ENCODE peak calls at places on chromosomes 7 and 10, in seven cellular contexts. One of them, this sample, is unnamed.

GRCh38 chr10:4807803-4808507 is 18.1 kb upstream of the AKR1E2 start:
- DNase-seq in stimulated activated naive CD8-positive, alpha-beta T cell treated with anti-CD3 and anti-CD28 coated beads, Interleukin-15, Interleukin-2, amounts not matched to agents 100 U/mL and 50 U/mL, for 24 hours: no peak
- DNase-seq in B cell: no peak
- DNase-seq in NCI-H460: no peak
- DNase-seq in Peyer's patch: no peak
- DNase-seq in lower leg skin: no peak
- DNase-seq in iris pigment epithelial cell: peak; percentile 90
- DNase-seq in this sample: peak; percentile 5

GRCh38 chr10:17386616-17387075 is 67.7 kb downstream of the ST8SIA6 start:
- DNase-seq in stimulated activated naive CD8-positive, alpha-beta T cell treated with anti-CD3 and anti-CD28 coated beads, Interleukin-15, Interleukin-2, amounts not matched to agents 100 U/mL and 50 U/mL, for 24 hours: no peak
- DNase-seq in B cell: no peak
- DNase-seq in NCI-H460: no peak
- DNase-seq in Peyer's patch: no peak
- DNase-seq in lower leg skin: no peak
- DNase-seq in iris pigment epithelial cell: no peak
- DNase-seq in this sample: no peak

GRCh38 chr10:30818010-30818660 is 188.6 kb upstream of the LYZL2 start:
- DNase-seq in stimulated activated naive CD8-positive, alpha-beta T cell treated with anti-CD3 and anti-CD28 coated beads, Interleukin-15, Interleukin-2, amounts not matched to agents 100 U/mL and 50 U/mL, for 24 hours: no peak
- DNase-seq in B cell: no peak
- DNase-seq in NCI-H460: no peak
- DNase-seq in Peyer's patch: no peak
- DNase-seq in lower leg skin: no peak
- DNase-seq in iris pigment epithelial cell: peak; percentile 74
- DNase-seq in this sample: no peak

GRCh38 chr7:94395141-94396041 is 696 bp downstream of the COL1A2 start:
- DNase-seq in stimulated activated naive CD8-positive, alpha-beta T cell treated with anti-CD3 and anti-CD28 coated beads, Interleukin-15, Interleukin-2, amounts not matched to agents 100 U/mL and 50 U/mL, for 24 hours: peak; percentile 26
- DNase-seq in B cell: peak; percentile 53
- DNase-seq in NCI-H460: peak; percentile 48
- DNase-seq in Peyer's patch: no peak
- DNase-seq in lower leg skin: no peak
- DNase-seq in iris pigment epithelial cell: peak; percentile 87
- DNase-seq in this sample: peak; percentile 29

GRCh38 chr7:28330384-28331070 is 81.8 kb upstream of the CREB5 start:
- DNase-seq in stimulated activated naive CD8-positive, alpha-beta T cell treated with anti-CD3 and anti-CD28 coated beads, Interleukin-15, Interleukin-2, amounts not matched to agents 100 U/mL and 50 U/mL, for 24 hours: no peak
- DNase-seq in B cell: no peak
- DNase-seq in NCI-H460: no peak
- DNase-seq in Peyer's patch: no peak
- DNase-seq in lower leg skin: no peak
- DNase-seq in iris pigment epithelial cell: peak; percentile 19
- DNase-seq in this sample: no peak

GRCh38 chr10:47121336-47121735 is 178.7 kb upstream of the GDF10 start:
- DNase-seq in stimulated activated naive CD8-positive, alpha-beta T cell treated with anti-CD3 and anti-CD28 coated beads, Interleukin-15, Interleukin-2, amounts not matched to agents 100 U/mL and 50 U/mL, for 24 hours: no peak
- DNase-seq in B cell: no peak
- DNase-seq in NCI-H460: no peak
- DNase-seq in Peyer's patch: no peak
- DNase-seq in lower leg skin: no peak
- DNase-seq in iris pigment epithelial cell: peak; percentile 6
- DNase-seq in this sample: no peak

GRCh38 chr7:53539558-53539957 is 504.1 kb downstream of the POM121L12 start:
- DNase-seq in stimulated activated naive CD8-positive, alpha-beta T cell treated with anti-CD3 and anti-CD28 coated beads, Interleukin-15, Interleukin-2, amounts not matched to agents 100 U/mL and 50 U/mL, for 24 hours: no peak
- DNase-seq in B cell: no peak
- DNase-seq in NCI-H460: no peak
- DNase-seq in Peyer's patch: no peak
- DNase-seq in lower leg skin: no peak
- DNase-seq in iris pigment epithelial cell: no peak
- DNase-seq in this sample: no peak

GRCh38 chr10:61020420-61021158 is 76.6 kb upstream of the RHOBTB1 start:
- DNase-seq in stimulated activated naive CD8-positive, alpha-beta T cell treated with anti-CD3 and anti-CD28 coated beads, Interleukin-15, Interleukin-2, amounts not matched to agents 100 U/mL and 50 U/mL, for 24 hours: no peak
- DNase-seq in B cell: no peak
- DNase-seq in NCI-H460: no peak
- DNase-seq in Peyer's patch: no peak
- DNase-seq in lower leg skin: no peak
- DNase-seq in iris pigment epithelial cell: no peak
- DNase-seq in this sample: no peak

GRCh38 chr10:114526497-114527238 is 122.4 kb upstream of the AFAP1L2 start:
- DNase-seq in stimulated activated naive CD8-positive, alpha-beta T cell treated with anti-CD3 and anti-CD28 coated beads, Interleukin-15, Interleukin-2, amounts not matched to agents 100 U/mL and 50 U/mL, for 24 hours: peak; percentile 86
- DNase-seq in B cell: peak; percentile 95
- DNase-seq in NCI-H460: peak; percentile 77
- DNase-seq in Peyer's patch: peak; percentile 86
- DNase-seq in lower leg skin: peak; percentile 96
- DNase-seq in iris pigment epithelial cell: peak; percentile 72
- DNase-seq in this sample: peak; percentile 95

GRCh38 chr7:92835851-92836488 is 403 bp downstream of the CDK6 start:
- DNase-seq in stimulated activated naive CD8-positive, alpha-beta T cell treated with anti-CD3 and anti-CD28 coated beads, Interleukin-15, Interleukin-2, amounts not matched to agents 100 U/mL and 50 U/mL, for 24 hours: peak; percentile 50
- DNase-seq in B cell: no peak
- DNase-seq in NCI-H460: no peak
- DNase-seq in Peyer's patch: no peak
- DNase-seq in lower leg skin: peak; percentile 85
- DNase-seq in iris pigment epithelial cell: peak; percentile 47
- DNase-seq in this sample: no peak

GRCh38 chr7:2870471-2870941 is 26.4 kb upstream of the GNA12 start:
- DNase-seq in stimulated activated naive CD8-positive, alpha-beta T cell treated with anti-CD3 and anti-CD28 coated beads, Interleukin-15, Interleukin-2, amounts not matched to agents 100 U/mL and 50 U/mL, for 24 hours: peak; percentile 51
- DNase-seq in B cell: peak; percentile 60
- DNase-seq in NCI-H460: peak; percentile 65
- DNase-seq in Peyer's patch: no peak
- DNase-seq in lower leg skin: peak; percentile 95
- DNase-seq in iris pigment epithelial cell: peak; percentile 74
- DNase-seq in this sample: no peak

GRCh38 chr10:60662917-60663614 is 115.2 kb upstream of the CDK1 start:
- DNase-seq in stimulated activated naive CD8-positive, alpha-beta T cell treated with anti-CD3 and anti-CD28 coated beads, Interleukin-15, Interleukin-2, amounts not matched to agents 100 U/mL and 50 U/mL, for 24 hours: no peak
- DNase-seq in B cell: no peak
- DNase-seq in NCI-H460: no peak
- DNase-seq in Peyer's patch: no peak
- DNase-seq in lower leg skin: no peak
- DNase-seq in iris pigment epithelial cell: peak; percentile 75
- DNase-seq in this sample: no peak

GRCh38 chr7:44999245-45000095 is 531 bp upstream of the CCM2 start:
- DNase-seq in stimulated activated naive CD8-positive, alpha-beta T cell treated with anti-CD3 and anti-CD28 coated beads, Interleukin-15, Interleukin-2, amounts not matched to agents 100 U/mL and 50 U/mL, for 24 hours: peak; percentile 99
- DNase-seq in B cell: peak; percentile 100
- DNase-seq in NCI-H460: peak; percentile 99
- DNase-seq in Peyer's patch: peak; percentile 100
- DNase-seq in lower leg skin: peak; percentile 100
- DNase-seq in iris pigment epithelial cell: peak; percentile 99
- DNase-seq in this sample: peak; percentile 96

GRCh38 chr10:127159648-127160245 is 36.6 kb downstream of the INSYN2A start:
- DNase-seq in stimulated activated naive CD8-positive, alpha-beta T cell treated with anti-CD3 and anti-CD28 coated beads, Interleukin-15, Interleukin-2, amounts not matched to agents 100 U/mL and 50 U/mL, for 24 hours: no peak
- DNase-seq in B cell: no peak
- DNase-seq in NCI-H460: no peak
- DNase-seq in Peyer's patch: no peak
- DNase-seq in lower leg skin: no peak
- DNase-seq in iris pigment epithelial cell: no peak
- DNase-seq in this sample: no peak

GRCh38 chr7:27774717-27775328 is 34.9 kb downstream of the TAX1BP1 start:
- DNase-seq in stimulated activated naive CD8-positive, alpha-beta T cell treated with anti-CD3 and anti-CD28 coated beads, Interleukin-15, Interleukin-2, amounts not matched to agents 100 U/mL and 50 U/mL, for 24 hours: no peak
- DNase-seq in B cell: no peak
- DNase-seq in NCI-H460: peak; percentile 34
- DNase-seq in Peyer's patch: no peak
- DNase-seq in lower leg skin: no peak
- DNase-seq in iris pigment epithelial cell: peak; percentile 40
- DNase-seq in this sample: no peak

GRCh38 chr7:46468753-46469356 is 547.8 kb upstream of the IGFBP3 start:
- DNase-seq in stimulated activated naive CD8-positive, alpha-beta T cell treated with anti-CD3 and anti-CD28 coated beads, Interleukin-15, Interleukin-2, amounts not matched to agents 100 U/mL and 50 U/mL, for 24 hours: no peak
- DNase-seq in B cell: no peak
- DNase-seq in NCI-H460: no peak
- DNase-seq in Peyer's patch: no peak
- DNase-seq in lower leg skin: no peak
- DNase-seq in iris pigment epithelial cell: peak; percentile 22
- DNase-seq in this sample: no peak

GRCh38 chr7:1520574-1521234 is 9.8 kb upstream of the MAFK start:
- DNase-seq in stimulated activated naive CD8-positive, alpha-beta T cell treated with anti-CD3 and anti-CD28 coated beads, Interleukin-15, Interleukin-2, amounts not matched to agents 100 U/mL and 50 U/mL, for 24 hours: no peak
- DNase-seq in B cell: no peak
- DNase-seq in NCI-H460: peak; percentile 100
- DNase-seq in Peyer's patch: no peak
- DNase-seq in lower leg skin: no peak
- DNase-seq in iris pigment epithelial cell: peak; percentile 94
- DNase-seq in this sample: no peak

GRCh38 chr7:41885078-41885477 is 182.2 kb upstream of the INHBA start:
- DNase-seq in stimulated activated naive CD8-positive, alpha-beta T cell treated with anti-CD3 and anti-CD28 coated beads, Interleukin-15, Interleukin-2, amounts not matched to agents 100 U/mL and 50 U/mL, for 24 hours: no peak
- DNase-seq in B cell: no peak
- DNase-seq in NCI-H460: no peak
- DNase-seq in Peyer's patch: no peak
- DNase-seq in lower leg skin: no peak
- DNase-seq in iris pigment epithelial cell: peak; percentile 45
- DNase-seq in this sample: no peak

GRCh38 chr10:17673517-17674051 is 29.6 kb downstream of the STAM start:
- DNase-seq in stimulated activated naive CD8-positive, alpha-beta T cell treated with anti-CD3 and anti-CD28 coated beads, Interleukin-15, Interleukin-2, amounts not matched to agents 100 U/mL and 50 U/mL, for 24 hours: no peak
- DNase-seq in B cell: no peak
- DNase-seq in NCI-H460: peak; percentile 28
- DNase-seq in Peyer's patch: no peak
- DNase-seq in lower leg skin: no peak
- DNase-seq in iris pigment epithelial cell: peak; percentile 97
- DNase-seq in this sample: no peak

GRCh38 chr10:76453328-76453727 is 1021.9 kb downstream of the LRMDA start:
- DNase-seq in stimulated activated naive CD8-positive, alpha-beta T cell treated with anti-CD3 and anti-CD28 coated beads, Interleukin-15, Interleukin-2, amounts not matched to agents 100 U/mL and 50 U/mL, for 24 hours: no peak
- DNase-seq in B cell: no peak
- DNase-seq in NCI-H460: no peak
- DNase-seq in Peyer's patch: no peak
- DNase-seq in lower leg skin: no peak
- DNase-seq in iris pigment epithelial cell: no peak
- DNase-seq in this sample: no peak

GRCh38 chr10:128945398-128945797 is 521.6 kb upstream of the MGMT start:
- DNase-seq in stimulated activated naive CD8-positive, alpha-beta T cell treated with anti-CD3 and anti-CD28 coated beads, Interleukin-15, Interleukin-2, amounts not matched to agents 100 U/mL and 50 U/mL, for 24 hours: no peak
- DNase-seq in B cell: no peak
- DNase-seq in NCI-H460: no peak
- DNase-seq in Peyer's patch: no peak
- DNase-seq in lower leg skin: no peak
- DNase-seq in iris pigment epithelial cell: no peak
- DNase-seq in this sample: no peak

GRCh38 chr7:139532636-139533035 is 9.2 kb downstream of the CLEC2L start:
- DNase-seq in stimulated activated naive CD8-positive, alpha-beta T cell treated with anti-CD3 and anti-CD28 coated beads, Interleukin-15, Interleukin-2, amounts not matched to agents 100 U/mL and 50 U/mL, for 24 hours: no peak
- DNase-seq in B cell: no peak
- DNase-seq in NCI-H460: no peak
- DNase-seq in Peyer's patch: no peak
- DNase-seq in lower leg skin: no peak
- DNase-seq in iris pigment epithelial cell: no peak
- DNase-seq in this sample: no peak

GRCh38 chr7:100693312-100694195 is 496 bp downstream of the GIGYF1 start:
- DNase-seq in stimulated activated naive CD8-positive, alpha-beta T cell treated with anti-CD3 and anti-CD28 coated beads, Interleukin-15, Interleukin-2, amounts not matched to agents 100 U/mL and 50 U/mL, for 24 hours: no peak
- DNase-seq in B cell: no peak
- DNase-seq in NCI-H460: no peak
- DNase-seq in Peyer's patch: peak; percentile 55
- DNase-seq in lower leg skin: no peak
- DNase-seq in iris pigment epithelial cell: no peak
- DNase-seq in this sample: no peak

GRCh38 chr10:47244560-47245500 is 55.2 kb upstream of the GDF10 start:
- DNase-seq in stimulated activated naive CD8-positive, alpha-beta T cell treated with anti-CD3 and anti-CD28 coated beads, Interleukin-15, Interleukin-2, amounts not matched to agents 100 U/mL and 50 U/mL, for 24 hours: no peak
- DNase-seq in B cell: no peak
- DNase-seq in NCI-H460: no peak
- DNase-seq in Peyer's patch: no peak
- DNase-seq in lower leg skin: no peak
- DNase-seq in iris pigment epithelial cell: no peak
- DNase-seq in this sample: no peak

GRCh38 chr10:536371-536925 is 153.0 kb downstream of the DIP2C start:
- DNase-seq in stimulated activated naive CD8-positive, alpha-beta T cell treated with anti-CD3 and anti-CD28 coated beads, Interleukin-15, Interleukin-2, amounts not matched to agents 100 U/mL and 50 U/mL, for 24 hours: no peak
- DNase-seq in B cell: no peak
- DNase-seq in NCI-H460: no peak
- DNase-seq in Peyer's patch: no peak
- DNase-seq in lower leg skin: no peak
- DNase-seq in iris pigment epithelial cell: peak; percentile 10
- DNase-seq in this sample: no peak

GRCh38 chr7:137810248-137810647 is 36.5 kb downstream of the DGKI start:
- DNase-seq in stimulated activated naive CD8-positive, alpha-beta T cell treated with anti-CD3 and anti-CD28 coated beads, Interleukin-15, Interleukin-2, amounts not matched to agents 100 U/mL and 50 U/mL, for 24 hours: no peak
- DNase-seq in B cell: no peak
- DNase-seq in NCI-H460: no peak
- DNase-seq in Peyer's patch: no peak
- DNase-seq in lower leg skin: no peak
- DNase-seq in iris pigment epithelial cell: no peak
- DNase-seq in this sample: no peak

GRCh38 chr7:4416436-4417092 is 265.5 kb upstream of the FOXK1 start:
- DNase-seq in stimulated activated naive CD8-positive, alpha-beta T cell treated with anti-CD3 and anti-CD28 coated beads, Interleukin-15, Interleukin-2, amounts not matched to agents 100 U/mL and 50 U/mL, for 24 hours: no peak
- DNase-seq in B cell: no peak
- DNase-seq in NCI-H460: no peak
- DNase-seq in Peyer's patch: no peak
- DNase-seq in lower leg skin: no peak
- DNase-seq in iris pigment epithelial cell: no peak
- DNase-seq in this sample: no peak

GRCh38 chr7:116652793-116653192 is 19.2 kb upstream of the MET start:
- DNase-seq in stimulated activated naive CD8-positive, alpha-beta T cell treated with anti-CD3 and anti-CD28 coated beads, Interleukin-15, Interleukin-2, amounts not matched to agents 100 U/mL and 50 U/mL, for 24 hours: no peak
- DNase-seq in B cell: no peak
- DNase-seq in NCI-H460: no peak
- DNase-seq in Peyer's patch: no peak
- DNase-seq in lower leg skin: no peak
- DNase-seq in iris pigment epithelial cell: peak; percentile 37
- DNase-seq in this sample: no peak

GRCh38 chr10:6204341-6205191 is 1.8 kb downstream of the PFKFB3 start:
- DNase-seq in stimulated activated naive CD8-positive, alpha-beta T cell treated with anti-CD3 and anti-CD28 coated beads, Interleukin-15, Interleukin-2, amounts not matched to agents 100 U/mL and 50 U/mL, for 24 hours: no peak
- DNase-seq in B cell: peak; percentile 48
- DNase-seq in NCI-H460: no peak
- DNase-seq in Peyer's patch: no peak
- DNase-seq in lower leg skin: no peak
- DNase-seq in iris pigment epithelial cell: peak; percentile 82
- DNase-seq in this sample: no peak